ENCODE peak calls at places on chromosomes 5 and 9, in four cellular contexts. P, M, W and V are unnamed samples.

GRCh38 chr9:126620478-126620877 is 6.8 kb downstream of the LMX1B start:
- DNase-seq in M (no peak), W (no peak), P (no peak), V (no peak)

GRCh38 chr9:93112116-93112863 is 16.3 kb downstream of the CARD19 start:
- DNase-seq in W (peak; percentile 18), P (no peak), M (peak; percentile 68), V (no peak)

GRCh38 chr5:1497795-1498622 is 25.8 kb downstream of the LPCAT1 start:
- DNase-seq in M (no peak), W (no peak), P (no peak), V (no peak)

GRCh38 chr9:83420486-83420885 is 117.7 kb downstream of the FRMD3 start:
- DNase-seq in P (no peak), M (no peak), W (no peak), V (no peak)

GRCh38 chr5:34656700-34657549 is 797 bp downstream of the RAI14 start:
- DNase-seq in M (peak; percentile 58), W (no peak), P (no peak), V (no peak)

GRCh38 chr9:18268381-18268780 is 205.6 kb upstream of the ADAMTSL1 start:
- DNase-seq in M (no peak), W (no peak), P (peak; percentile 56), V (no peak)

GRCh38 chr9:70324963-70325362 is 66.2 kb downstream of the SMC5 start:
- DNase-seq in M (no peak), P (no peak), W (no peak), V (no peak)

GRCh38 chr9:136975624-136976023 is 1.7 kb upstream of the PTGDS start:
- DNase-seq in P (no peak), M (no peak), W (no peak), V (no peak)

GRCh38 chr9:127520941-127521918 is 69.9 kb downstream of the LRSAM1 start:
- DNase-seq in W (peak; percentile 17), P (no peak), M (peak; percentile 57), V (peak; percentile 67)

GRCh38 chr5:12777342-12777741 is 873.1 kb upstream of the CTNND2 start:
- DNase-seq in W (no peak), P (no peak), M (no peak), V (no peak)

GRCh38 chr5:123482258-123482657 is 29.7 kb upstream of the CSNK1G3 start:
- DNase-seq in M (no peak), W (no peak), P (no peak), V (no peak)

GRCh38 chr5:68303038-68303738 is 87.6 kb downstream of the PIK3R1 start:
- DNase-seq in W (no peak), M (no peak), P (peak; percentile 76), V (peak; percentile 39)

GRCh38 chr9:13088734-13089427 is 190.6 kb downstream of the MPDZ start:
- DNase-seq in M (peak; percentile 63), P (peak; percentile 18), W (no peak), V (peak; percentile 48)

GRCh38 chr5:139650689-139651501 is 2.7 kb downstream of the CXXC5 start:
- DNase-seq in W (no peak), M (peak; percentile 96), P (no peak), V (no peak)

GRCh38 chr9:135348788-135349150 is 130.8 kb upstream of the PPP1R26 start:
- DNase-seq in P (no peak), W (no peak), M (no peak), V (no peak)

GRCh38 chr5:151703227-151703626 is 16.5 kb upstream of the SPARC start:
- DNase-seq in P (no peak), M (no peak), W (no peak), V (no peak)

GRCh38 chr5:77863181-77863580 is 87.0 kb upstream of the TBCA start:
- DNase-seq in M (no peak), P (no peak), W (no peak), V (no peak)

GRCh38 chr9:89408628-89409101 is 89.2 kb downstream of the SEMA4D start:
- DNase-seq in W (peak; percentile 83), P (no peak), M (no peak), V (no peak)

GRCh38 chr9:117547321-117547720 is 132.5 kb upstream of the ASTN2 start:
- DNase-seq in M (no peak), W (no peak), P (no peak), V (no peak)

GRCh38 chr9:131411719-131412681 is 18.1 kb downstream of the PRRC2B start:
- DNase-seq in M (no peak), W (no peak), P (no peak), V (no peak)

GRCh38 chr9:33942471-33943083 is 106.1 kb downstream of the UBAP2 start:
- DNase-seq in W (no peak), P (peak; percentile 31), M (no peak), V (peak; percentile 75)

GRCh38 chr9:125293134-125293533 is 31.5 kb downstream of the GAPVD1 start:
- DNase-seq in M (no peak), W (no peak), P (peak; percentile 28), V (no peak)

GRCh38 chr9:20549053-20549452 is 73.2 kb downstream of the MLLT3 start:
- DNase-seq in W (no peak), M (no peak), P (no peak), V (no peak)

GRCh38 chr9:104907278-104907951 is 20.5 kb downstream of the ABCA1 start:
- DNase-seq in P (no peak), M (peak; percentile 73), W (no peak), V (peak; percentile 35)

GRCh38 chr9:120439147-120439546 is 140.8 kb downstream of the CDK5RAP2 start:
- DNase-seq in P (no peak), M (no peak), W (no peak), V (no peak)

GRCh38 chr9:123406691-123407536 is 50.9 kb downstream of the CRB2 start:
- DNase-seq in M (peak; percentile 11), W (no peak), P (no peak), V (no peak)

DNA sequence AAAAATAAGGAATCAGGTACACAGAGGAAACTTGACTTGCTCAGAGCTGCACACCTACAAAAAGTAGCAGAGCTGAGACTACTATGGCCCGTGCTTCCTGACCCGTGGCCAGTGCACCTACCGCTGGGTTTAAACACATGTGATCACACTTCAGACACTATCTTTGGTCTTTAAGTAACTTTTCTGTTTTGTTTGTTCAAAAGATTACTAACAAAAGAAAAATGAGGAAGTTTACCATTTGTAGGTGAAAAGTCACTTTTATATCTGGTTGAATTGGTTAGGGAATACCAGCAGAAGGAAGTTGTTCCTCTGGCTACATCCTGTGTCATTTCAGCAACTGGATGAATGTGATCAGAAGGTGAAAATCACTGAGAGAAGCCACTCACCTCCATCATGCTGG is 6.5 kb upstream of the SYK start:
- DNase-seq in M (no peak), W (no peak), P (no peak), V (no peak)
- H3K4me3 ChIP-seq in M (no peak overlapping the region), W (no peak overlapping the region), P (no peak overlapping the region), V (no peak overlapping the region)

GRCh38 chr5:17309462-17309861 is 92.0 kb downstream of the BASP1 start:
- DNase-seq in P (no peak), W (no peak), M (no peak), V (no peak)
- TF ChIP-seq CTCF in P (no peak), W (no peak), M (no peak), V (no peak)

GRCh38 chr5:153937661-153938060 is 101.0 kb downstream of the FAM114A2 start:
- DNase-seq in P (no peak), W (no peak), M (no peak), V (no peak)
- H3K4me3 ChIP-seq in P (no peak overlapping the region), W (no peak overlapping the region), M (no peak overlapping the region), V (no peak overlapping the region)

GRCh38 chr5:159531554-159532105 is 201.3 kb upstream of the IL12B start:
- DNase-seq in P (no peak), W (no peak), M (no peak), V (no peak)
- TF ChIP-seq CTCF in P (no peak), W (no peak), M (no peak), V (no peak)

GRCh38 chr9:16727452-16728127 is 142.9 kb downstream of the BNC2 start:
- DNase-seq in M (no peak), W (no peak), P (no peak), V (no peak)

GRCh38 chr9:16730162-16730561 is 140.3 kb downstream of the BNC2 start:
- DNase-seq in P (no peak), W (no peak), M (no peak), V (no peak)

GRCh38 chr9:16729656-16730055 is 140.8 kb downstream of the BNC2 start:
- DNase-seq in W (no peak), M (no peak), P (no peak), V (no peak)

GRCh38 chr9:16726718-16727451 is 143.6 kb downstream of the BNC2 start:
- DNase-seq in P (no peak), M (peak; percentile 61), W (no peak), V (no peak)

DNA sequence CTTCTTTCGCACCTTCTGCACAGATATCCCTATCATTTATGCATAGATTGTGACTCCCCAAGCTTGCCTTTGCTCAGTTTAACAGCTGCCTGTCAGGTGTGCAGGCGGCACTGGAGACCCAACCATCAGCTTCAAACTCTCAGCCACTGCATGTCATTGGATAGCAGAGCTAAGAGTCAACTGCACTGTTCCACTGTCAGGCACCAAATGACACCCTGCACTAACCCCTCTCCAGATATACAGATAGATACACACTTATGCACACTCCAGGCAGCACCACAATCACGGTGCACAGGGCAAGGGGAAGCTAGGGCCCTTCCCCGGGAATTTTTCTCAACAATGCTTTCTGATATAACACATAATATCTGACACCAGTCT is 142.4 kb downstream of the BNC2 start:
- DNase-seq in M (no peak), P (no peak), W (no peak), V (no peak)
- H3K4me3 ChIP-seq in M (no peak overlapping the region), P (peak overlapping the region; percentile 60), W (no peak overlapping the region), V (peak overlapping the region; percentile 60)

DNA sequence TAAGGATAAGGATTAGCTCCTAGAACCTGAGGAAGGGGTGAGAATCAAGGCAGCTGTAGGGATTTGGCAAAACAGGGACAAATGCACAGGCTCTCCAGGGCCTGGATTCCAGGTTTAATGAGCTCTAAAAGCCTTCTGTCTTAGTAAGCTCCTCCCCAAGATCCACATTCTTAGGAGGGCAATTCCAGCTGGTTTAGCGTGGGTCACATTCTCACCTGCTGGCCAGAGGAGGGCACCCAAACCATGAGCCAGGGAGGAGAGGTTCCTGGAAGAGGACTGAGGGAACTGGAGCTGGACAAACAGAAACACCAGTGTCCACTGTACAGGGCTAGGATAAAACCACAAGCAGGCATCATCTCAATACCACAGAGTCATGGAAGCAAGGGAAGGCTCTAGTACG is 480.0 kb downstream of the CCDC171 start:
- DNase-seq in M (no peak), W (no peak), P (no peak), V (no peak)
- TF ChIP-seq CTCF in M (no peak), W (no peak), P (peak; percentile 45), V (no peak)